ENCODE peak calls at places on chromosomes 2 and 18, in four cellular contexts. B, Q, Z and C are unnamed samples.

GRCh38 chr18:32346667-32347066 is 124.0 kb downstream of the GAREM1 start:
- DNase-seq in Q (no peak), Z (no peak), B (no peak), C (no peak)

GRCh38 chr2:160878622-160879021 is 281.6 kb upstream of the TANK start:
- DNase-seq in Z (no peak), B (no peak), Q (no peak), C (no peak)

GRCh38 chr2:234241656-234242445 is 191.3 kb downstream of the SPP2 start:
- DNase-seq in Q (no peak), B (no peak), Z (no peak), C (no peak)

GRCh38 chr2:238688197-238689153 is 159.4 kb upstream of the TWIST2 start:
- DNase-seq in Z (no peak), Q (no peak), B (no peak), C (no peak)

GRCh38 chr2:151261977-151262291 is 271 bp upstream of the RBM43 start:
- DNase-seq in B (no peak), Z (no peak), Q (no peak), C (no peak)

GRCh38 chr2:239397856-239398470 is 2.9 kb downstream of the HDAC4 start:
- DNase-seq in B (no peak), Z (no peak), Q (no peak), C (no peak)

GRCh38 chr2:233968556-233968955 is 51.4 kb downstream of the TRPM8 start:
- DNase-seq in Q (no peak), Z (no peak), B (no peak), C (no peak)

GRCh38 chr2:105320651-105321215 is 8.8 kb downstream of the TGFBRAP1 start:
- DNase-seq in B (no peak), Q (no peak), Z (no peak), C (no peak)

GRCh38 chr2:134668821-134669220 is 50.0 kb downstream of the TMEM163 start:
- DNase-seq in Z (no peak), B (no peak), Q (no peak), C (no peak)

GRCh38 chr2:66526171-66526570 is 91.2 kb downstream of the MEIS1 start:
- DNase-seq in Q (no peak), B (no peak), Z (no peak), C (no peak)

GRCh38 chr2:136238552-136239346 is 120.8 kb upstream of the CXCR4 start:
- DNase-seq in Z (peak), Q (no peak), B (no peak), C (no peak)

GRCh38 chr18:5266721-5267120 is 28.8 kb downstream of the ZBTB14 start:
- DNase-seq in B (no peak), Q (no peak), Z (no peak), C (no peak)

GRCh38 chr18:649341-649740 is 8.1 kb upstream of the TYMS start:
- DNase-seq in Z (no peak), Q (peak), B (no peak), C (no peak)

GRCh38 chr2:106030287-106031268 is 163.5 kb downstream of the UXS1 start:
- DNase-seq in Q (peak), B (no peak), Z (no peak), C (no peak)

GRCh38 chr2:232537079-232537478 is 2.4 kb upstream of the CHRNG start:
- DNase-seq in Q (peak), B (peak), Z (no peak), C (no peak)

GRCh38 chr2:112642961-112643360 is 2.8 kb upstream of the SLC20A1 start:
- DNase-seq in B (no peak), Z (no peak), Q (no peak), C (no peak)

DNA sequence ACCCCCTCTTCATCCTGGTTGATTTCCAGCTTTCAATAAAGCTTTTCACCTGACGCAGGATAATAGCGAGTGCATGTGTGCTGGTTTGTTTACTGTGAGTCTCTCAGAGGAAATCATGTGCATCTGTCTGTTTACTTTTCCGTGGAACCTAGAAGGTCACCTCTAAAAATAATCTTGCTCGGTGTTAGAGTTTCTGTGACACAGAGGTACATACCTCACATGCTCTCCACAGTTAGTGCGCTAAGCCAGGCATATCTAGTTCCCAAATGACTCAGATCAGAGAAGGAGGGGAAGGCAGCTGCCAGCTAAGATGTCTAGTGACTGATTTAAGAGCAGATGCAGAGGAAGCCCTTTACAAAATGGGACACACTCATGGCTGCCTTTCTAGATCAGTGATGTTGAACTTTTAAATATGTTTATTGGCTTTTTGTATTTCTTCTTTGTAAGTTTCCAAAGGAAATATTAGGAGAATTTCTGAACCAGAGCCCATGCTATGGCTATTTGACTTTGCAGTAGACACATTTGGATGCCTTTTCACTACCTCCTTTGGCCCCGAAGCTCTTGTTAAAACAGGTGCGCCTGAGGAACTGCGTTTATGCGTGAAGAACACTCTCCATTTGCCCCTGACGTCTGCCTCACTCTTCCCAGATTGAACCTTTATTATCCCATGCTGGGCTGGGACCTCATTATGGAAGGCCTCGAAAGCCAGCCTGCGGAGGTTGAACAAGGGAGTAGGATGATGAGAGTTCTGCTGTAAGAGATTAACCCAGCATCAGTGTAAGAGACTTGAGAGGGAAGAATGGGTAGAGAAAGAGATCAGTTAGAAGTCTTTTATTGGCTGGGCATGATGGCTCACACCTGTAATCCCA is 145.6 kb downstream of the FAM161A start:
- DNase-seq in Q (peak), B (no peak), Z (peak), C (no peak)
- TF ChIP-seq POLR2A in Q (no peak), B (no peak), Z (peak), C (no peak)

GRCh38 chr2:217316743-217317142 is 456.9 kb upstream of the TNP1 start:
- DNase-seq in B (no peak), Q (no peak), Z (peak), C (no peak)
- TF ChIP-seq CREB1 in B (no peak), Q (no peak), Z (no peak), C (no peak)

GRCh38 chr2:210035679-210036078 is 33.2 kb downstream of the RPE start:
- DNase-seq in Z (no peak), B (no peak), Q (no peak), C (no peak)

GRCh38 chr2:210038078-210038477 is 35.6 kb downstream of the RPE start:
- DNase-seq in Z (no peak), B (no peak), Q (no peak), C (no peak)

GRCh38 chr2:210034087-210034683 is 31.7 kb downstream of the RPE start:
- DNase-seq in Q (no peak), Z (no peak), B (no peak), C (no peak)
- TF ChIP-seq POLR2A in Q (no peak), Z (no peak), B (no peak), C (no peak)

GRCh38 chr2:86249176-86249842 is 50.1 kb downstream of the MRPL35 start:
- DNase-seq in Z (no peak), B (no peak), Q (no peak), C (no peak)
- TF ChIP-seq CREB1 in Z (no peak), B (no peak), Q (no peak), C (no peak)

GRCh38 chr2:200525882-200526651 is at the start of gene SGO2:
- DNase-seq in Q (peak), B (peak), Z (peak), C (peak)
- TF ChIP-seq POLR2A in Q (peak), B (peak), Z (peak), C (no peak)

DNA sequence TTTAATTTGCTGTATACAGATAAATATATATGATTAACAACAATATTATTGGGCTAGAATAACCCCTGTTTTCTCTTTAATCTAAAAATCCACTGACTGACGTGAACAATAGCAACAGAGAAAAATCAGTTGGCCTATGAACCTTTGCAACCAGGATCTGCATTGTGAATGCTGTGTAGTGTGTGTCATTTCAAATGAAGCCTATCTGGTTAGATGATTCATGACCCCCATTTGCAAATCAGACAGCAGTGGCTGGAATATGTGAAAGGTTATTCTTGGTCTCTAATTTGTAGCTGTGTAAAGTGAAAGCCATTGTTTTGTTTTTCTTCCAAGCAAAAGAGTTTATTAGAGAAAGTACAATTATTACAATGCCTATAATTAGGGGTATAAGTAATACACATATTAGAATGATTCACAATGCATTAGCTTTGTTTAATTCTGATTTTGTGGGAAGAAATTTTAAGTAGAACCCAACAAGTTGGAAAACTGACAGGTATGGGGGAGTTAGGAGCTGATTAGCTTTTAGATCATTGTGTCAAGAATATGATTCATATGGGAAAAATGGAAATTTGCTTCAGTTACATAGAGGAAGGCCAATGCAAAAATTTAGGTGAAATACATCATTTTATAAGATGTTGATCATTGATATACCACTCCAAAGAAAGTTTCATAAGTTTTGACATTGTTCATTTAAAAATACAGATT is 1362.2 kb upstream of the TMEFF2 start:
- DNase-seq in Z (no peak), B (no peak), Q (no peak), C (no peak)
- TF ChIP-seq CREB1 in Z (no peak), B (no peak), Q (no peak), C (no peak)

GRCh38 chr2:40487592-40487991 is 35.7 kb upstream of the SLC8A1 start:
- DNase-seq in Q (no peak), B (no peak), Z (no peak), C (no peak)

GRCh38 chr2:40488101-40488598 is 36.3 kb upstream of the SLC8A1 start:
- DNase-seq in B (no peak), Z (no peak), Q (peak), C (no peak)

GRCh38 chr2:40488927-40489677 is 37.2 kb upstream of the SLC8A1 start:
- DNase-seq in Q (no peak), Z (no peak), B (no peak), C (no peak)

GRCh38 chr2:40485319-40485718 is 33.4 kb upstream of the SLC8A1 start:
- DNase-seq in Z (no peak), B (no peak), Q (no peak), C (no peak)

DNA sequence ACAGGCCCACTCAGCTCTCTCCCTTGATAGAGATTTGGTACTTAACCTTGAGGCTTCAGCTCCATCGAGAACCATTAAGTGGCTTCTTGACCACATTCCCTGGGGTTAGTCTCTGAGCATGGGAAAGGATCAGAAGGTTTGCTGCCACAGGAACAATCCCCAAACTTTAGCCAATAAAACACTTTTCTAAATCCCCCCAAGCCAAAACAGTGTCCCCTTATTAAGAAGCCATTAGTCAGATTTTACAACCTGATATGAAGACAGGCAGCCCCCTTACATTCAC is 37.7 kb upstream of the SLC8A1 start:
- DNase-seq in B (no peak), Z (no peak), Q (no peak), C (no peak)
- TF ChIP-seq POLR2A in B (no peak), Z (no peak), Q (no peak), C (no peak)

DNA sequence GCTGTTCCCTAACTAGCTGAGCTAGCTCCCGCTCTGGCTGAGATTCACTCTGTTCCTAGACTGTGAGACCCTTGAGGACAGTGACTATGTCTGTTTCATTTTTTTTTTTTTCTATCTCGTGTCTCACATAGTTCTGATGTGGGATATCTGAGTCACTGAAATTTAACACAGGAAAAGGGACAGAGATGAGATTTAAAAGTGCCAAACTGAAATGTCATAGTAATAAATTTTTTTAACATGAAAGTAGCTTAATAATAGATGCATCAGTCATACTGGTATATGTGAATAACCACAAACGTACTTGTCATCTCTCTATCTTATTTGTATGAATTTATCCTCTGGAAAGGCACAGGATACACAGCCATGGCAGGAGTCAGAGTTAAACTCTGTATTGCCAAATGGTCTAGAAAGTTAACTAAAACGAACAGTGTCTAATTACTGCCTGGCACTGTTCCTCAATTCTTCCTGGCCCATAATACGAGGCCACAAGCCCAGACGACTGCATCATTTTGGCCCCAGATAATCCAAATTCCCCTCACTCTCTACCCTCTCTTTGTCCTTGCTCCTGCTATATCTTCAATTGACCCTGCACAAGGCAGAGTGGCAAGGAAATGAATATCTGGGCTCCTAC is 87.5 kb downstream of the SATB2 start:
- DNase-seq in Z (no peak), Q (no peak), B (no peak), C (no peak)
- TF ChIP-seq CREB1 in Z (no peak), Q (no peak), B (no peak), C (no peak)

GRCh38 chr2:127526142-127526939 is at the start of gene IWS1:
- DNase-seq in Q (peak), B (peak), Z (peak), C (peak)
- TF ChIP-seq POLR2A in Q (peak), B (peak), Z (peak), C (peak)

GRCh38 chr18:33567705-33568104 is 10.3 kb upstream of the ASXL3 start:
- DNase-seq in Z (no peak), Q (no peak), B (no peak), C (no peak)
- TF ChIP-seq CREB1 in Z (no peak), Q (no peak), B (no peak), C (no peak)